ENCODE peak calls at places on chromosomes 3 and 15, in six cellular contexts. H is GM06990, X is epithelial cell of esophagus, Z is OCI-LY7, G is K562, V is fibroblast of villous mesenchyme. C is an unnamed sample.

GRCh38 chr3:29642393-29643033 is 361.6 kb downstream of the RBMS3 start:
- DNase-seq in X (peak), Z (no peak), V (peak), G (no peak), H (no peak), C (no peak)

GRCh38 chr15:44289352-44289790 is 852 bp downstream of the GOLM2 start:
- DNase-seq in X (no peak), Z (peak), V (no peak), H (no peak), G (no peak), C (no peak)

GRCh38 chr15:83106994-83107840 is at the start of gene TM6SF1:
- DNase-seq in V (no peak), G (peak), X (no peak), Z (peak), H (peak), C (no peak)

GRCh38 chr3:135081451-135082434 is 286.7 kb downstream of the EPHB1 start:
- DNase-seq in X (no peak), Z (no peak), H (no peak), G (no peak), V (no peak), C (no peak)

GRCh38 chr15:79283252-79284048 is 928 bp downstream of the ANKRD34C start:
- DNase-seq in Z (no peak), V (peak), X (peak), H (peak), G (peak), C (no peak)

GRCh38 chr15:47124430-47125102 is 592.7 kb upstream of the SEMA6D start:
- DNase-seq in Z (no peak), X (no peak), V (no peak), H (no peak), G (no peak), C (no peak)

GRCh38 chr15:52018244-52018643 is 775 bp upstream of the MAPK6 start:
- DNase-seq in H (no peak), G (no peak), Z (no peak), X (no peak), V (peak), C (no peak)

GRCh38 chr3:71101014-71101413 is 482.5 kb downstream of the FOXP1 start:
- DNase-seq in X (peak), H (no peak), G (peak), V (peak), Z (no peak), C (no peak)

GRCh38 chr15:28098360-28098765 is 752 bp downstream of the OCA2 start:
- DNase-seq in H (no peak), Z (no peak), V (no peak), G (no peak), X (no peak), C (no peak)

GRCh38 chr3:70988111-70988510 is 595.4 kb downstream of the FOXP1 start:
- DNase-seq in G (no peak), X (no peak), V (no peak), Z (no peak), H (no peak), C (no peak)

GRCh38 chr3:15348246-15348645 is 15.9 kb upstream of the SH3BP5 start:
- DNase-seq in X (no peak), H (no peak), Z (no peak), V (no peak), G (no peak), C (no peak)

GRCh38 chr15:69213786-69214185 is 53.4 kb downstream of the GLCE start:
- DNase-seq in X (no peak), V (no peak), G (no peak), Z (no peak), H (no peak), C (no peak)
- TF ChIP-seq CTCF in X (no peak), V (peak), G (peak), Z (peak), H (no peak), C (no peak)

DNA sequence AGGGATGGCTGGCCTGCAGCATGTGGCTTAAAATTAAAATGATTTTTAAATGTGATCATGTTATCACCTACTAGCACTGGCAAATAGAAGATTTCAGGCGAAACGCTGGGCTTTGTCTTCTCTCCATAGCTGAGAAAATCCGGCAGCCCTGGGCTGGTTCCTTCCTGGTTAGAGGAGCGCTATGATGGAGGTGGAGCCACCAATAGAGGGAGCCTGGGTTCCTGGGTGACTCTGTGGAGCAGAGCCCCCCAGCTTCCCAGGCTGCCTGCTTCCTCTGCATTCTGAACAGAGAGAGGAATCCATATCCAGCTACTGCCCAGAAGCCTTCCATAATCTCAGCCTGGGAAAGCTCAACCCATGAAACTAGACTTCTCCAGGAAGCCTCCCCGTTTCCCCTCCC is 32.6 kb upstream of the IQSEC1 start:
- DNase-seq in Z (no peak), V (no peak), X (no peak), G (no peak), H (no peak), C (no peak)
- TF ChIP-seq CTCF in Z (peak), V (no peak), X (no peak), G (peak), H (no peak), C (peak)

DNA sequence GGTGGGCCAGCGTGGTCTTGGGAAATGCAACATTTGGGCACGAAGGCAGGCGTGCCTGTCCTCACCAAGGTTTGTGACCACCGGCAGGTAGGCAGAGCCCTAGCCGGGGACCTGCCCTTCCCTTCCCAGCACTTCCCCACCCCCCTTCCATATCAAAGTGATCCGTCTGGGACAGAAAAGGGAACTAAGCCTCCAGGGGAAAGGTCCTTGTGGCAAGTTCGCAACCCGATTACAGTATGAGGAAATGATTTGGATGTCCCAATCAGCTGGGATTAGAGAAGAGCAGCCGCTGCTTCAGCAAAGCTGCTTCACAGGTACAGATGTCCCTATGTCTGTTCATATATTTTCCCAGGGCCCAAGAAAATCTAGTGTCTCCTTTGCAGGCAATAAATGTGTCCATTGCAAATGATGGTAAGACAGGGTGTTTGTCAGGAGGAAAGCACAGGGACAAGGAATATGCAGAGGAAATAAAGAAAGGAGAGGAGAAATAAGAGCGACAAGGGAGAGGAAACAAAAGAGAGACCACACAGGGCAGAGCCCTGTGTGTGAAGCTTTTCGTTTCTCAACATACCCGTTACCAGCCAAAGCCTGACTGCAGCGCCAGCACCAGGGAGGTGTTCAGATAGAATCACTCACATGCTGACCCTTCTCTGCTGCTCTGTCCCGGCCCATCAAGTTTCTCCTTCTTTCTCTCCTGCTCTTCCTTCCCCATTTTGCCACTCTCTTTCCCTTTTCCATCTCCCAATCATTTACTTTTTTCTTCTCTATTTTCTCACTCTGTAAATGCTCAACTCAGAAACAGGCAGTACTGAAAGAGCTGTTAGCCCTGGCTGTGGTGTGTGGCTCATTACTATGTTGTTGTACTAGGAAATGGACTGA is 17.4 kb upstream of the SECISBP2L start:
- DNase-seq in X (no peak), G (peak), V (no peak), Z (no peak), H (no peak), C (no peak)
- TF ChIP-seq CTCF in X (no peak), G (no peak), V (no peak), Z (no peak), H (no peak), C (no peak)

GRCh38 chr3:89049119-89049518 is 58.3 kb upstream of the EPHA3 start:
- DNase-seq in H (no peak), G (no peak), V (peak), X (peak), Z (peak), C (no peak)
- TF ChIP-seq CTCF in H (no peak), G (no peak), V (peak), X (peak), Z (peak), C (peak)

DNA sequence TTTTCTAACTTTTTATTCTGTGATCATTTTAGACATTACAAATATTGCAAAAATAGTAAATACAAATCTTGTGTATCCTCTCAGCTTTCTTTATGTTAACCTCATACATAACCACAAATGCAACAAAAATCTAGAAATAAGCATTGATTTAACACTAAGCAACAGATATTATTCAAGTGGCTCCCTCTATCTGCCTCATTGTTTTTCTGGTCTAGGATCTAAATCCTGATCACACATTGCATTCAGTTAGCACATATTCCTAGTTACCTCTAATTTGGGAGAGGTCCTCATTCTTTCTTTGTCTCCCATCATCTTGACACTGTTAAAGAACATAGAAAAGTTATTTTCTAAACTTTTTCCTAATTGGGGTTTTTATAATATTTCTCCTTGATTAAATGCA is 1126.0 kb downstream of the ROBO2 start:
- DNase-seq in X (peak), Z (no peak), G (no peak), H (no peak), V (no peak), C (no peak)
- TF ChIP-seq CTCF in X (peak), Z (no peak), G (no peak), H (no peak), V (peak), C (peak)

GRCh38 chr3:42819351-42819965 is 10.2 kb downstream of the ACKR2 start:
- DNase-seq in Z (no peak), X (peak), H (no peak), V (no peak), G (peak), C (no peak)
- TF ChIP-seq CTCF in Z (no peak), X (peak), H (no peak), V (no peak), G (peak), C (no peak)

GRCh38 chr15:74799255-74799842 is 13.3 kb upstream of the LMAN1L start:
- DNase-seq in G (no peak), X (no peak), H (no peak), V (no peak), Z (peak), C (no peak)

GRCh38 chr15:74799843-74800558 is 12.6 kb upstream of the LMAN1L start:
- DNase-seq in Z (peak), V (peak), H (peak), G (peak), X (peak), C (peak)

GRCh38 chr15:74795961-74796625 is 14.2 kb downstream of the CSK start:
- DNase-seq in V (no peak), X (peak), H (no peak), Z (no peak), G (no peak), C (no peak)

GRCh38 chr15:74800559-74801094 is 12.0 kb upstream of the LMAN1L start:
- DNase-seq in H (no peak), V (no peak), X (no peak), G (no peak), Z (no peak), C (no peak)

DNA sequence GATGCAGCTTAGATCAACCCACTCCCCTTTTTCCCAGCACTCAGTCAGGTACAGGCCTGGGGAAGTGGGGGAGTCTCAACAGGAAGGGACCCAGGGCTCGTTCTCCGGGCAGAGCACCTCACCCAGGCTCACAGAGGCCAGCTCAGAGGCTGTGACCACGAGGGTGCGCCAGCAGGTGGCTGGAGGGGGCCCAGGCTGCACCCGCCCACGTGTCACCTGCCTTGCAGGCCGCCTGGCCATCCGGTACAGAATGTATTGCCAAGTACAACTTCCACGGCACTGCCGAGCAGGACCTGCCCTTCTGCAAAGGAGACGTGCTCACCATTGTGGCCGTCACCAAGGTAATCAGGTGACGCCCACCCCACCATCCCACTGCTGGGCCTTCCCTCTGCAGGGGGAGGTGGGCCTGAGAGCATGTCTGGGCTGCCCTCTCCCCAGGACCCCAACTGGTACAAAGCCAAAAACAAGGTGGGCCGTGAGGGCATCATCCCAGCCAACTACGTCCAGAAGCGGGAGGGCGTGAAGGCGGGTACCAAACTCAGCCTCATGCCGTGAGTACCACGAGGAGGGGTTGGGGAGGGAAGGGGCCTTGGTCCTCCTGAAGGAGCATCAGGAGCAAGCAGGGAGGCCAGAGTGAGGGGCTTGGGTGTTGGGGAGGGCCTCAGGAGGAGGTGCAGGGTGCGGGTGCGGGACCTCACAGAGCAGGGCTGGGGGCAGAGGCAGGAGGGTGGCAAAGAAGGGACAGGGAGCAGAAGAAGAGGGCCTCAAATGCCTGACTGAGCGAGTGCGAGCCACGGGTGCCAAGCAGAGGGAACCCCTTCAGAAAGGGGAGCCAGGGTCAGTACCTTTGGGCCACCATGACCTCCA is 14.0 kb upstream of the LMAN1L start:
- DNase-seq in X (no peak), V (no peak), G (no peak), H (peak), Z (peak), C (no peak)
- TF ChIP-seq CTCF in X (no peak), V (no peak), G (no peak), H (peak), Z (peak), C (no peak)

C was measured in D721Med.